ENCODE peak calls at places on chromosomes 3 and 15, in six cellular contexts. I is GM12865, G is left ventricle myocardium inferior, J is nephron progenitor cell, K is coronary artery, U is progenitor cell of endocrine pancreas. W is an unnamed sample.

GRCh38 chr3:168933614-168934013 is 729.9 kb downstream of the MECOM start:
- DNase-seq in I (no peak), G (no peak), J (no peak), K (no peak), U (no peak), W (no peak)

GRCh38 chr3:184737641-184738518 is 26.0 kb upstream of the MAGEF1 start:
- DNase-seq in I (no peak), G (no peak), J (no peak), K (peak), U (no peak), W (no peak)

GRCh38 chr3:170490828-170491560 is 72.3 kb downstream of the CLDN11 start:
- DNase-seq in I (no peak), G (no peak), J (no peak), K (no peak), U (no peak), W (no peak)

GRCh38 chr3:70805044-70805732 is 492.8 kb upstream of the MDFIC2 start:
- DNase-seq in I (no peak), G (no peak), J (no peak), K (no peak), U (no peak), W (no peak)

GRCh38 chr3:70647094-70647493 is 334.7 kb upstream of the MDFIC2 start:
- DNase-seq in I (no peak), G (no peak), J (no peak), K (no peak), U (no peak), W (no peak)

GRCh38 chr3:26191556-26191955 is 401.7 kb downstream of the OXSM start:
- DNase-seq in I (no peak), G (no peak), J (no peak), K (no peak), U (no peak), W (no peak)

GRCh38 chr3:23915537-23916108 is 1.2 kb downstream of the NKIRAS1 start:
- DNase-seq in I (no peak), G (no peak), J (no peak), K (no peak), U (no peak), W (no peak)

GRCh38 chr3:119700269-119700919 is 2.4 kb upstream of the CFAP91 start:
- DNase-seq in I (peak), G (no peak), J (no peak), K (no peak), U (no peak), W (no peak)

GRCh38 chr3:13740795-13741194 is 139.1 kb downstream of the WNT7A start:
- DNase-seq in I (no peak), G (no peak), J (no peak), K (no peak), U (no peak), W (no peak)

GRCh38 chr15:66865622-66866611 is 163.9 kb downstream of the SMAD6 start:
- DNase-seq in I (peak), G (peak), J (no peak), K (peak), U (no peak), W (no peak)

GRCh38 chr3:194383276-194383940 is 13.9 kb upstream of the LRRC15 start:
- DNase-seq in I (no peak), G (no peak), J (no peak), K (no peak), U (no peak), W (peak)

GRCh38 chr15:86296762-86297161 is 217.1 kb downstream of the AGBL1 start:
- DNase-seq in I (no peak), G (no peak), J (no peak), K (no peak), U (no peak), W (no peak)

GRCh38 chr3:123346726-123347125 is 102.2 kb downstream of the ADCY5 start:
- DNase-seq in I (no peak), G (peak), J (no peak), K (peak), U (no peak), W (no peak)

GRCh38 chr3:54822206-54822605 is 105.7 kb downstream of the LRTM1 start:
- DNase-seq in I (no peak), G (no peak), J (no peak), K (no peak), U (no peak), W (no peak)

GRCh38 chr3:44865272-44866005 is 3.7 kb downstream of the TMEM42 start:
- DNase-seq in I (no peak), G (no peak), J (no peak), K (no peak), U (no peak), W (no peak)

GRCh38 chr15:64749999-64750657 is 25.3 kb downstream of the RBPMS2 start:
- DNase-seq in I (no peak), G (peak), J (peak), K (no peak), U (no peak), W (no peak)

GRCh38 chr3:65174713-65175112 is 486.9 kb upstream of the ADAMTS9 start:
- DNase-seq in I (no peak), G (no peak), J (no peak), K (no peak), U (no peak), W (no peak)

GRCh38 chr15:63891763-63892123 is 58.0 kb upstream of the HERC1 start:
- DNase-seq in I (peak), G (no peak), J (peak), K (no peak), U (no peak), W (no peak)

GRCh38 chr15:82051664-82052063 is 5.8 kb upstream of the MEX3B start:
- DNase-seq in I (no peak), G (peak), J (no peak), K (no peak), U (no peak), W (no peak)

GRCh38 chr3:64108281-64108680 is 85.0 kb upstream of the PSMD6 start:
- DNase-seq in I (no peak), G (no peak), J (no peak), K (no peak), U (no peak), W (no peak)

GRCh38 chr3:72903004-72903403 is 15.2 kb downstream of the GXYLT2 start:
- DNase-seq in I (no peak), G (no peak), J (no peak), K (no peak), U (no peak), W (no peak)

GRCh38 chr15:91915576-91915975 is 62.1 kb downstream of the SLCO3A1 start:
- DNase-seq in I (no peak), G (no peak), J (no peak), K (no peak), U (no peak), W (no peak)

GRCh38 chr15:45174577-45174976 is 13.2 kb downstream of the SHF start:
- DNase-seq in I (no peak), G (no peak), J (no peak), K (no peak), U (no peak), W (no peak)
- TF ChIP-seq CTCF in I (no peak), G (no peak), J (no peak), K (no peak), U (no peak), W (no peak)

DNA sequence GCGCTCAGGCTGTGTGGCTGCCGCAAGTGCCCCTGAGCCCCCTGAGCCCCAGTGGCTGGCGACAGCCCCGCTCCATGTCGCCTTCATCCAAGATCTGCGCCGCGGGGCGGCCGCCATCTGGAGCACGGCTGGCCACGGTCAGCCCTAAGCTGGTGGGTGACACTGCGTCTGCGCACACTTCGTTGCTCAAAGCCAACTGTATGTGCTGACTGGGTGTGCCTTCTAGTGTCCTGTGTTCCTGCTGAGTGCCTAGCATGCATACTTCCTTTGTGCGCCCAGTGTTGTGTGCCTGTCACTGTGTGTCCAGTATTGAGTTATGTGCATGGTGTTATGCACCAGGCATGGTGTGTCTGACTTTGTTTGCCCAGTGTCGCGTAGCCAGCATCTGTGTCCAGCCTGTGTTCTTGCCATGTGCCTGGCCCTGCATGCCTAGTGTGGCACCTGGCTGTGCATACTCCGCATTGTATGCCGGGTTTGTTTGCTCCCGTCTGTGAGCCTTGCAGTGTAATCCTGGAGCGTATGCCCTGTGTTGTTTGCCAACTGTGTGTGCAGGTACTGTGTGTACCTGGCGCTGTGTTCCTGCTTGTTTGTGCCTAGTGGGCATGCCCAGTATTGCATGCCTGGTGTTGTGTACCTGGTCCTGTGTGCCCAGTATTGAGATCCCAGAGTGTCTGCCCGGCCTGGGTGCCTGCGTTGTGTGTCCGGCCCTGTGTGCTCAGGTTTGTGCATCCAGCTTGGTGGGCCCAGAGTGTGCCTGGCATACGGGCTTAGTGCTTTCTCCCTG is 54.7 kb upstream of the CHRNA7 start:
- DNase-seq in I (no peak), G (no peak), J (peak), K (no peak), U (no peak), W (no peak)
- TF ChIP-seq CTCF in I (no peak), G (no peak), J (no peak), K (no peak), U (peak), W (no peak)

GRCh38 chr15:78264304-78265136 is at the start of gene DNAJA4:
- DNase-seq in I (peak), G (peak), J (no peak), K (no peak), U (no peak), W (no peak)
- TF ChIP-seq CTCF in I (peak), G (peak), J (no peak), K (no peak), U (no peak), W (no peak)

GRCh38 chr15:60580650-60581415 is 101.9 kb upstream of the ICE2 start:
- DNase-seq in I (peak), G (no peak), J (no peak), K (no peak), U (no peak), W (no peak)
- TF ChIP-seq CTCF in I (no peak), G (no peak), J (no peak), K (no peak), U (no peak), W (no peak)